ENCODE peak calls at places on chromosomes 11 and 22, in nine cellular contexts. A is lung; B is Panc1; N is RWPE2; Z is lower lobe of right lung; O is upper lobe of right lung; G is CD4-positive, CD25-positive, alpha-beta regulatory T cell; F is naive thymus-derived CD4-positive, alpha-beta T cell; Y is CD8-positive, alpha-beta T cell. X is an unnamed sample.

GRCh38 chr22:39253427-39254070 is 8.8 kb upstream of the PDGFB start:
- ATAC-seq in B (peak; percentile 78), O (peak; percentile 61), A (peak; percentile 67), Y (peak; percentile 61), Z (peak; percentile 81), F (peak; percentile 43), N (peak; percentile 80), G (no peak), X (peak; percentile 80)

GRCh38 chr11:120714448-120714847 is 202.9 kb downstream of the GRIK4 start:
- ATAC-seq in O (no peak), N (no peak), A (no peak), B (no peak), Z (no peak), G (no peak), Y (no peak), F (no peak), X (no peak)

GRCh38 chr11:629237-629583 is 2.2 kb upstream of the SCT start:
- ATAC-seq in N (no peak), O (no peak), A (no peak), G (no peak), Z (no peak), F (peak; percentile 48), B (no peak), Y (peak; percentile 37), X (peak; percentile 62)

GRCh38 chr11:85310479-85310878 is 316.7 kb downstream of the DLG2 start:
- ATAC-seq in A (no peak), Z (no peak), F (no peak), Y (no peak), B (no peak), N (no peak), G (no peak), O (no peak), X (no peak)

GRCh38 chr11:111532365-111532709 is 8.2 kb upstream of the LAYN start:
- ATAC-seq in N (no peak), Y (no peak), O (no peak), F (no peak), G (no peak), Z (no peak), A (no peak), B (peak; percentile 12), X (no peak)

GRCh38 chr11:72940417-72940816 is 126.2 kb downstream of the ATG16L2 start:
- ATAC-seq in G (no peak), N (no peak), Z (no peak), B (no peak), Y (no peak), A (no peak), F (no peak), O (no peak), X (no peak)

GRCh38 chr22:25038771-25039170 is 86.3 kb downstream of the KIAA1671 start:
- ATAC-seq in A (no peak), G (no peak), F (no peak), Y (no peak), B (no peak), N (no peak), O (no peak), Z (no peak), X (no peak)

GRCh38 chr11:130980463-130980862 is 64.2 kb upstream of the SNX19 start:
- ATAC-seq in B (no peak), Y (no peak), G (no peak), A (no peak), N (no peak), Z (no peak), F (no peak), O (no peak), X (no peak)

GRCh38 chr22:28413612-28414011 is 266.0 kb downstream of the TTC28 start:
- ATAC-seq in O (no peak), N (no peak), Y (no peak), B (no peak), G (no peak), F (no peak), Z (no peak), A (no peak), X (no peak)

GRCh38 chr11:98107736-98108135 is 913.0 kb upstream of the CNTN5 start:
- ATAC-seq in F (no peak), O (no peak), B (no peak), G (no peak), Z (no peak), A (no peak), N (no peak), Y (no peak), X (no peak)

GRCh38 chr11:63667993-63668392 is 3.2 kb downstream of the ATL3 start:
- ATAC-seq in N (peak; percentile 71), Y (no peak), Z (no peak), G (no peak), O (no peak), B (no peak), F (no peak), A (no peak), X (no peak)

GRCh38 chr11:33713914-33714398 is 13.3 kb upstream of the C11orf91 start:
- ATAC-seq in B (no peak), Z (peak; percentile 90), Y (no peak), G (no peak), N (no peak), A (peak; percentile 31), F (no peak), O (peak; percentile 81), X (no peak)

GRCh38 chr11:109583996-109584395 is 162.0 kb downstream of the C11orf87 start:
- ATAC-seq in B (no peak), A (no peak), F (no peak), N (no peak), Y (no peak), G (no peak), O (no peak), Z (no peak), X (no peak)

DNA sequence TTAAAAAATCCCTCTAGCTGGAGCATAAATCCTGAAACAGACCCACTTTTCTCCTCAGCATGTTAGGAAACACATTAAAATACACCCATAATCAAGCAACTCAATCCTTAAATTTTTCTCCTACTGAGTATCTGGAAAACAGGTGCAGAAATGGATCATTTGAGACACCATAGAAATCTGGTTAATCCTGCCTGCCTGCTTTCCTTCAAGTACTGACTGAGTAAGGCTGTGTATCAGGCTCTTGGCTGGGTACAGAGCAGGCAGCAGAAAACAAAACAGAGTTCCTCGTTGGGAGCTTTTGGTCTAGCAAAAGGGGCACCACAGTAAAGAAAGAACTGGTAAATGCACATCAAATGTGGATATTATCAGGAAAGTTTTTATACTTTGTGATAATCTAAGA is 1.9 kb downstream of the KCNQ1OT1 start:
- ATAC-seq in Y (no peak), F (no peak), Z (no peak), B (no peak), A (no peak), G (no peak), O (no peak), N (no peak), X (no peak)
- H3K4me1 ChIP-seq in Y (peaks cover 5% of the 10 kb centered on the region), F (peaks cover 2% of the 10 kb centered on the region), Z (peaks cover 8% of the 10 kb centered on the region), B (peaks cover 8% of the 10 kb centered on the region), A (peaks cover 6% of the 10 kb centered on the region), G (peaks cover 11% of the 10 kb centered on the region), O (peaks cover 10% of the 10 kb centered on the region), N (peaks cover 5% of the 10 kb centered on the region), X (no peaks in the 10 kb centered on the region)

GRCh38 chr11:132793831-132794230 is 738.5 kb downstream of the OPCML start:
- ATAC-seq in Y (no peak), G (no peak), N (no peak), A (no peak), O (no peak), F (no peak), B (no peak), Z (no peak), X (no peak)

GRCh38 chr11:132792341-132793140 is 739.8 kb downstream of the OPCML start:
- ATAC-seq in Y (no peak), B (no peak), F (no peak), Z (no peak), O (no peak), N (no peak), A (no peak), G (no peak), X (no peak)

GRCh38 chr11:132785878-132786277 is 746.4 kb downstream of the OPCML start:
- ATAC-seq in Y (no peak), O (no peak), N (no peak), B (no peak), A (no peak), F (no peak), Z (no peak), G (no peak), X (no peak)

DNA sequence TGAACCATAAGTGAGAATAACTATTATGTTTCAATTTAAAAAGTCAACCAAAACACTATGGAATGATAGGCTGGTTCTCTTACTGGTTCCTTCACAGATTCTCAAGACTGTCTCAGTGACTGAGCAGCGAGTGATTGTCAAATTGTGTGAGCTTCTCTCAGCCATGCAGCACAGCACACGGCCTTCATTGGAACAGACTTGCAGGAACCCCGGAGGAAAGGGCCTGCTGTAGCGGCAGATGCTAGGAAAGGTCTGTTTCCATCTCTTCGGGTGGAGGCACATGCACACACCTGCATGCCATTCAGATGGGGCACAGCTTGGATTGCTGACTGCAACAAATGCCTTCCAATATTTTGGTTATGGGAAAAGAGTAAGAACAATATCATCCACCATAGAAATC is 741.8 kb downstream of the OPCML start:
- ATAC-seq in Y (no peak), Z (no peak), O (no peak), F (no peak), N (no peak), B (no peak), G (no peak), A (no peak), X (no peak)
- H3K4me3 ChIP-seq in Y (no peak overlapping the region), Z (no peak overlapping the region), O (no peak overlapping the region), F (no peak overlapping the region), N (no peak overlapping the region), B (no peak overlapping the region), G (no peak overlapping the region), A (no peak overlapping the region), X (no peak overlapping the region)

GRCh38 chr22:32854351-32854804 is 52.9 kb downstream of the TIMP3 start:
- ATAC-seq in F (no peak), O (no peak), A (no peak), N (no peak), B (no peak), G (no peak), Z (no peak), Y (no peak), X (no peak)
- H3K36me3 ChIP-seq in F (no peaks in the 10 kb centered on the region), O (peaks cover 92% of the 10 kb centered on the region), A (peaks cover 39% of the 10 kb centered on the region), N (peaks cover 13% of the 10 kb centered on the region), B (no peaks in the 10 kb centered on the region), G (no peaks in the 10 kb centered on the region), Z (peaks cover 80% of the 10 kb centered on the region), Y (no peaks in the 10 kb centered on the region), X (no peaks in the 10 kb centered on the region)

GRCh38 chr22:50536231-50536630 is 6.4 kb upstream of the TYMP start:
- ATAC-seq in O (no peak), Y (no peak), B (no peak), A (no peak), G (no peak), Z (no peak), F (no peak), N (no peak), X (no peak)
- H3K4me1 ChIP-seq in O (peaks cover 62% of the 10 kb centered on the region), Y (peaks cover 17% of the 10 kb centered on the region), B (peaks cover 3% of the 10 kb centered on the region), A (no peaks in the 10 kb centered on the region), G (peaks cover 48% of the 10 kb centered on the region), Z (peaks cover 61% of the 10 kb centered on the region), F (peaks cover 14% of the 10 kb centered on the region), N (peaks cover 20% of the 10 kb centered on the region), X (peaks cover 26% of the 10 kb centered on the region)

X was measured in gastroesophageal sphincter.